ENCODE peak calls at places on chromosomes 16 and 17, in seven cellular contexts. One of them, this sample, is unnamed.

GRCh38 chr17:39195568-39196160 is 1.8 kb downstream of the CACNB1 start:
- DNase-seq in substantia nigra: no peak
- DNase-seq in stomach: no peak
- DNase-seq in neural crest cell: no peak
- DNase-seq in endodermal cell: no peak
- DNase-seq in HTR-8/SVneo: no peak
- DNase-seq in psoas muscle: no peak
- DNase-seq in this sample: peak

GRCh38 chr16:87206646-87207451 is 110.3 kb downstream of the C16orf95 start:
- DNase-seq in neural crest cell: no peak
- DNase-seq in HTR-8/SVneo: no peak
- DNase-seq in psoas muscle: no peak
- DNase-seq in endodermal cell: no peak
- DNase-seq in stomach: no peak
- DNase-seq in substantia nigra: no peak
- DNase-seq in this sample: no peak

GRCh38 chr16:2529061-2529931 is 1.9 kb downstream of the CEMP1 start:
- DNase-seq in neural crest cell: no peak
- DNase-seq in substantia nigra: no peak
- DNase-seq in endodermal cell: peak
- DNase-seq in HTR-8/SVneo: no peak
- DNase-seq in psoas muscle: peak
- DNase-seq in stomach: no peak
- DNase-seq in this sample: no peak

GRCh38 chr17:47604268-47604927 is 45.3 kb upstream of the KPNB1 start:
- DNase-seq in HTR-8/SVneo: no peak
- DNase-seq in stomach: no peak
- DNase-seq in psoas muscle: no peak
- DNase-seq in neural crest cell: no peak
- DNase-seq in endodermal cell: no peak
- DNase-seq in substantia nigra: no peak
- DNase-seq in this sample: no peak

GRCh38 chr17:40528692-40529417 is 27.4 kb upstream of the TNS4 start:
- DNase-seq in stomach: no peak
- DNase-seq in endodermal cell: peak
- DNase-seq in substantia nigra: no peak
- DNase-seq in psoas muscle: no peak
- DNase-seq in neural crest cell: no peak
- DNase-seq in HTR-8/SVneo: no peak
- DNase-seq in this sample: no peak

GRCh38 chr17:80424878-80425765 is 10.2 kb downstream of the ENDOV start:
- DNase-seq in psoas muscle: no peak
- DNase-seq in HTR-8/SVneo: no peak
- DNase-seq in substantia nigra: no peak
- DNase-seq in stomach: no peak
- DNase-seq in endodermal cell: peak
- DNase-seq in neural crest cell: no peak
- DNase-seq in this sample: no peak

GRCh38 chr16:15899538-15900100 is 11.2 kb upstream of the CEP20 start:
- DNase-seq in endodermal cell: peak
- DNase-seq in neural crest cell: no peak
- DNase-seq in substantia nigra: no peak
- DNase-seq in psoas muscle: no peak
- DNase-seq in stomach: peak
- DNase-seq in HTR-8/SVneo: peak
- DNase-seq in this sample: peak

GRCh38 chr16:72833969-72834368 is 214.0 kb downstream of the ZFHX3 start:
- DNase-seq in psoas muscle: no peak
- DNase-seq in stomach: no peak
- DNase-seq in endodermal cell: no peak
- DNase-seq in HTR-8/SVneo: no peak
- DNase-seq in neural crest cell: no peak
- DNase-seq in substantia nigra: no peak
- DNase-seq in this sample: no peak

GRCh38 chr16:46932802-46933201 is 40.7 kb downstream of the DNAJA2 start:
- DNase-seq in endodermal cell: peak
- DNase-seq in HTR-8/SVneo: no peak
- DNase-seq in psoas muscle: no peak
- DNase-seq in stomach: peak
- DNase-seq in neural crest cell: no peak
- DNase-seq in substantia nigra: no peak
- DNase-seq in this sample: no peak

GRCh38 chr16:57209780-57210179 is 23.7 kb downstream of the RSPRY1 start:
- DNase-seq in stomach: no peak
- DNase-seq in endodermal cell: no peak
- DNase-seq in substantia nigra: no peak
- DNase-seq in neural crest cell: no peak
- DNase-seq in HTR-8/SVneo: no peak
- DNase-seq in psoas muscle: no peak
- DNase-seq in this sample: no peak

GRCh38 chr17:41917957-41918391 is 777 bp downstream of the ACLY start:
- DNase-seq in neural crest cell: peak
- DNase-seq in psoas muscle: peak
- DNase-seq in HTR-8/SVneo: peak
- DNase-seq in substantia nigra: no peak
- DNase-seq in stomach: peak
- DNase-seq in endodermal cell: peak
- DNase-seq in this sample: no peak

GRCh38 chr17:44354582-44355309 is 8.9 kb downstream of the FAM171A2 start:
- DNase-seq in psoas muscle: peak
- DNase-seq in neural crest cell: peak
- DNase-seq in stomach: no peak
- DNase-seq in substantia nigra: no peak
- DNase-seq in HTR-8/SVneo: no peak
- DNase-seq in endodermal cell: peak
- DNase-seq in this sample: no peak

GRCh38 chr17:30421592-30421991 is 42.9 kb downstream of the CPD start:
- DNase-seq in stomach: no peak
- DNase-seq in substantia nigra: no peak
- DNase-seq in neural crest cell: no peak
- DNase-seq in psoas muscle: no peak
- DNase-seq in HTR-8/SVneo: no peak
- DNase-seq in endodermal cell: no peak
- DNase-seq in this sample: no peak

GRCh38 chr17:8953152-8953885 is 12.2 kb downstream of the PIK3R5 start:
- DNase-seq in stomach: no peak
- DNase-seq in endodermal cell: no peak
- DNase-seq in HTR-8/SVneo: no peak
- DNase-seq in neural crest cell: no peak
- DNase-seq in substantia nigra: no peak
- DNase-seq in psoas muscle: no peak
- DNase-seq in this sample: no peak

GRCh38 chr16:78249056-78249455 is 149.6 kb downstream of the WWOX start:
- DNase-seq in psoas muscle: no peak
- DNase-seq in substantia nigra: no peak
- DNase-seq in endodermal cell: peak
- DNase-seq in stomach: peak
- DNase-seq in HTR-8/SVneo: no peak
- DNase-seq in neural crest cell: no peak
- DNase-seq in this sample: peak

GRCh38 chr17:67942810-67943209 is 53.5 kb downstream of the C17orf58 start:
- DNase-seq in substantia nigra: no peak
- DNase-seq in psoas muscle: no peak
- DNase-seq in neural crest cell: no peak
- DNase-seq in endodermal cell: no peak
- DNase-seq in HTR-8/SVneo: no peak
- DNase-seq in stomach: no peak
- DNase-seq in this sample: no peak

GRCh38 chr16:11325404-11326083 is 19.7 kb upstream of the RMI2 start:
- DNase-seq in endodermal cell: no peak
- DNase-seq in substantia nigra: no peak
- DNase-seq in psoas muscle: no peak
- DNase-seq in stomach: no peak
- DNase-seq in HTR-8/SVneo: no peak
- DNase-seq in neural crest cell: no peak
- DNase-seq in this sample: no peak

GRCh38 chr16:27400751-27401620 is 988 bp upstream of the IL21R start:
- DNase-seq in substantia nigra: no peak
- DNase-seq in HTR-8/SVneo: no peak
- DNase-seq in endodermal cell: no peak
- DNase-seq in neural crest cell: no peak
- DNase-seq in stomach: no peak
- DNase-seq in psoas muscle: no peak
- DNase-seq in this sample: no peak

GRCh38 chr17:78120971-78121800 is 7.4 kb downstream of the TMC6 start:
- DNase-seq in psoas muscle: no peak
- DNase-seq in HTR-8/SVneo: no peak
- DNase-seq in endodermal cell: no peak
- DNase-seq in neural crest cell: no peak
- DNase-seq in stomach: no peak
- DNase-seq in substantia nigra: no peak
- DNase-seq in this sample: no peak

GRCh38 chr17:13765701-13766100 is 164.0 kb upstream of the HS3ST3A1 start:
- DNase-seq in stomach: no peak
- DNase-seq in neural crest cell: no peak
- DNase-seq in endodermal cell: no peak
- DNase-seq in HTR-8/SVneo: no peak
- DNase-seq in substantia nigra: no peak
- DNase-seq in psoas muscle: no peak
- DNase-seq in this sample: no peak

GRCh38 chr16:9965079-9965478 is 217.1 kb downstream of the GRIN2A start:
- DNase-seq in endodermal cell: no peak
- DNase-seq in HTR-8/SVneo: no peak
- DNase-seq in stomach: no peak
- DNase-seq in psoas muscle: no peak
- DNase-seq in substantia nigra: no peak
- DNase-seq in neural crest cell: no peak
- DNase-seq in this sample: no peak

GRCh38 chr16:47026492-47026891 is 53.0 kb upstream of the DNAJA2 start:
- DNase-seq in psoas muscle: no peak
- DNase-seq in HTR-8/SVneo: no peak
- DNase-seq in substantia nigra: no peak
- DNase-seq in stomach: no peak
- DNase-seq in endodermal cell: peak
- DNase-seq in neural crest cell: no peak
- DNase-seq in this sample: peak

GRCh38 chr16:47644166-47644565 is 183.0 kb downstream of the PHKB start:
- DNase-seq in endodermal cell: no peak
- DNase-seq in stomach: peak
- DNase-seq in substantia nigra: no peak
- DNase-seq in psoas muscle: no peak
- DNase-seq in HTR-8/SVneo: no peak
- DNase-seq in neural crest cell: no peak
- DNase-seq in this sample: peak

GRCh38 chr17:7058831-7059447 is 15.0 kb upstream of the SLC16A11 start:
- DNase-seq in substantia nigra: no peak
- DNase-seq in psoas muscle: no peak
- DNase-seq in stomach: no peak
- DNase-seq in HTR-8/SVneo: no peak
- DNase-seq in neural crest cell: no peak
- DNase-seq in endodermal cell: no peak
- DNase-seq in this sample: no peak

GRCh38 chr16:31177136-31177535 is 2.8 kb upstream of the FUS start:
- DNase-seq in HTR-8/SVneo: no peak
- DNase-seq in substantia nigra: no peak
- DNase-seq in psoas muscle: no peak
- DNase-seq in neural crest cell: no peak
- DNase-seq in endodermal cell: no peak
- DNase-seq in stomach: no peak
- DNase-seq in this sample: no peak

GRCh38 chr17:38324732-38325131 is 19.0 kb downstream of the GPR179 start:
- DNase-seq in stomach: no peak
- DNase-seq in substantia nigra: no peak
- DNase-seq in neural crest cell: no peak
- DNase-seq in endodermal cell: peak
- DNase-seq in psoas muscle: no peak
- DNase-seq in HTR-8/SVneo: no peak
- DNase-seq in this sample: no peak

GRCh38 chr17:18960803-18961511 is 9.0 kb downstream of the SLC5A10 start:
- DNase-seq in endodermal cell: peak
- DNase-seq in HTR-8/SVneo: peak
- DNase-seq in neural crest cell: peak
- DNase-seq in substantia nigra: peak
- DNase-seq in psoas muscle: peak
- DNase-seq in stomach: peak
- DNase-seq in this sample: peak

GRCh38 chr16:46746821-46747776 is 1.0 kb downstream of the MYLK3 start:
- DNase-seq in stomach: no peak
- DNase-seq in HTR-8/SVneo: peak
- DNase-seq in neural crest cell: no peak
- DNase-seq in substantia nigra: no peak
- DNase-seq in endodermal cell: peak
- DNase-seq in psoas muscle: peak
- DNase-seq in this sample: no peak

GRCh38 chr16:84090212-84090611 is 26.5 kb downstream of the MBTPS1 start:
- DNase-seq in stomach: no peak
- DNase-seq in endodermal cell: no peak
- DNase-seq in substantia nigra: no peak
- DNase-seq in psoas muscle: no peak
- DNase-seq in neural crest cell: no peak
- DNase-seq in HTR-8/SVneo: no peak
- DNase-seq in this sample: no peak

GRCh38 chr16:69691980-69692911 is 34.1 kb downstream of the NQO1 start:
- DNase-seq in substantia nigra: no peak
- DNase-seq in HTR-8/SVneo: no peak
- DNase-seq in stomach: no peak
- DNase-seq in psoas muscle: no peak
- DNase-seq in endodermal cell: no peak
- DNase-seq in neural crest cell: no peak
- DNase-seq in this sample: no peak

GRCh38 chr16:56935201-56935600 is 3.3 kb downstream of the HERPUD1 start:
- DNase-seq in neural crest cell: no peak
- DNase-seq in substantia nigra: no peak
- DNase-seq in HTR-8/SVneo: no peak
- DNase-seq in psoas muscle: no peak
- DNase-seq in endodermal cell: no peak
- DNase-seq in stomach: no peak
- DNase-seq in this sample: no peak

GRCh38 chr16:83171396-83171795 is 544.6 kb downstream of the CDH13 start:
- DNase-seq in neural crest cell: no peak
- DNase-seq in HTR-8/SVneo: no peak
- DNase-seq in substantia nigra: no peak
- DNase-seq in endodermal cell: no peak
- DNase-seq in stomach: no peak
- DNase-seq in psoas muscle: no peak
- DNase-seq in this sample: no peak

GRCh38 chr16:9895817-9896216 is 286.4 kb downstream of the GRIN2A start:
- DNase-seq in endodermal cell: no peak
- DNase-seq in substantia nigra: no peak
- DNase-seq in psoas muscle: no peak
- DNase-seq in stomach: no peak
- DNase-seq in HTR-8/SVneo: no peak
- DNase-seq in neural crest cell: no peak
- DNase-seq in this sample: no peak

GRCh38 chr16:55179858-55180585 is 144.0 kb upstream of the IRX6 start:
- DNase-seq in HTR-8/SVneo: no peak
- DNase-seq in stomach: no peak
- DNase-seq in neural crest cell: peak
- DNase-seq in substantia nigra: no peak
- DNase-seq in psoas muscle: no peak
- DNase-seq in endodermal cell: no peak
- DNase-seq in this sample: no peak

GRCh38 chr17:75814900-75815373 is 29.3 kb downstream of the UNC13D start:
- DNase-seq in stomach: no peak
- DNase-seq in psoas muscle: no peak
- DNase-seq in HTR-8/SVneo: peak
- DNase-seq in substantia nigra: no peak
- DNase-seq in endodermal cell: no peak
- DNase-seq in neural crest cell: no peak
- DNase-seq in this sample: no peak

GRCh38 chr16:13866073-13866472 is 53.9 kb upstream of the ERCC4 start:
- DNase-seq in HTR-8/SVneo: peak
- DNase-seq in neural crest cell: peak
- DNase-seq in stomach: peak
- DNase-seq in psoas muscle: peak
- DNase-seq in endodermal cell: peak
- DNase-seq in substantia nigra: no peak
- DNase-seq in this sample: no peak

This sample was measured in T47D.